ENCODE peak calls at places on chromosomes 13 and 19, in five cellular contexts. A is spleen, R is thoracic aorta, N is neural progenitor cell, J is transverse colon. T is an unnamed sample.

GRCh38 chr13:84607614-84608013 is 725.3 kb upstream of the SLITRK1 start:
- DNase-seq in A (no peak), J (no peak), R (peak), N (no peak), T (no peak)

GRCh38 chr19:55626350-55626749 is 2.0 kb upstream of the ZNF784 start:
- DNase-seq in N (no peak), R (no peak), A (no peak), J (no peak), T (no peak)

GRCh38 chr19:4721196-4721595 is 2.4 kb downstream of the DPP9 start:
- DNase-seq in N (no peak), J (no peak), A (no peak), R (no peak), T (no peak)

GRCh38 chr19:46753420-46754155 is 7.3 kb upstream of the STRN4 start:
- DNase-seq in N (peak), J (peak), R (no peak), A (peak), T (no peak)

GRCh38 chr19:29785955-29786589 is 25.7 kb upstream of the CCNE1 start:
- DNase-seq in N (no peak), J (no peak), R (no peak), A (no peak), T (no peak)

GRCh38 chr13:80454245-80454644 is 113.3 kb upstream of the SPRY2 start:
- DNase-seq in R (no peak), J (no peak), N (no peak), A (no peak), T (no peak)

GRCh38 chr19:2371656-2372055 is 11.6 kb downstream of the TMPRSS9 start:
- DNase-seq in N (no peak), R (no peak), J (no peak), A (no peak), T (no peak)

GRCh38 chr19:12783849-12784393 is 7.4 kb upstream of the JUNB start:
- DNase-seq in J (peak), R (no peak), A (peak), N (no peak), T (peak)

GRCh38 chr19:54399189-54399588 is 16.1 kb upstream of the TTYH1 start:
- DNase-seq in A (no peak), R (no peak), J (no peak), N (no peak), T (peak)

GRCh38 chr13:21435231-21435630 is 23.9 kb downstream of the ZDHHC20 start:
- DNase-seq in A (no peak), N (no peak), J (no peak), R (no peak), T (no peak)

GRCh38 chr13:97340399-97340798 is 93.6 kb upstream of the RAP2A start:
- DNase-seq in J (no peak), R (no peak), N (no peak), A (no peak), T (no peak)

GRCh38 chr13:98476538-98476966 is 100.4 kb downstream of the STK24 start:
- DNase-seq in N (no peak), R (no peak), J (peak), A (peak), T (no peak)

GRCh38 chr19:372306-372890 is 27.8 kb upstream of the MIER2 start:
- DNase-seq in J (no peak), R (no peak), N (no peak), A (peak), T (no peak)

GRCh38 chr13:100887729-100888151 is 213.1 kb upstream of the TMTC4 start:
- DNase-seq in A (no peak), N (no peak), R (no peak), J (no peak), T (no peak)

GRCh38 chr13:50318887-50319286 is 303.6 kb downstream of the KCNRG start:
- DNase-seq in J (no peak), A (no peak), R (no peak), N (peak), T (no peak)

GRCh38 chr19:33175886-33176669 is 18.1 kb upstream of the LRP3 start:
- DNase-seq in J (no peak), N (peak), A (peak), R (no peak), T (no peak)

GRCh38 chr13:110965038-110965754 is 50.3 kb upstream of the ANKRD10 start:
- DNase-seq in J (no peak), R (no peak), A (no peak), N (no peak), T (no peak)
- H3K27ac ChIP-seq in J (peak), R (no peak), A (no peak), N (no peak), T (no peak)

DNA sequence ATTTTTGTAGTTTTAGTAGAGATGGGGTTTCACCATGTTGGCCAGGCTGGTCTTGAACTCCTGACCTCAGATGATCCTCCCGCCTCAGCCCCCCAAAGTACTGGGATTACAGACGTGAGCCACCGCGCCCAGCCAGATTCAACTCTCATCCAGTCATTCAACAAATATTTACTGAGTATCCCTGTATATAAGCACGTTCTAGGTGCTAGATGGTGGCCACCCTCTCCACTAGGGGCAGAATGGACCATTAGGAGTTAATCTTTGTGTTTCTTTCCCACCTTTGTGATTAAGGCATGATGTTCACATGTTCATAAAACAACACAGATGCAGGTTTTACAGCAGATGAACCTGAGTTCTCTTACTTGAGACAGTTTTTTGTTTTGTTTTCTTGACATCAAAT is 7.3 kb downstream of the SHKBP1 start:
- DNase-seq in A (peak), N (no peak), R (no peak), J (no peak), T (no peak)
- TF ChIP-seq CTCF in A (no peak), N (peak), R (no peak), J (no peak), T (no peak)

GRCh38 chr19:39677931-39678889 is 22.5 kb downstream of the LGALS16 start:
- DNase-seq in R (no peak), A (no peak), J (no peak), N (no peak), T (peak)
- H3K27ac ChIP-seq in R (no peak), A (peak), J (no peak), N (no peak), T (peak)

GRCh38 chr19:51394045-51394836 is 3.9 kb upstream of the C19orf84 start:
- DNase-seq in J (peak), A (peak), R (peak), N (peak), T (peak)
- TF ChIP-seq CTCF in J (no peak), A (peak), R (no peak), N (no peak), T (no peak)

DNA sequence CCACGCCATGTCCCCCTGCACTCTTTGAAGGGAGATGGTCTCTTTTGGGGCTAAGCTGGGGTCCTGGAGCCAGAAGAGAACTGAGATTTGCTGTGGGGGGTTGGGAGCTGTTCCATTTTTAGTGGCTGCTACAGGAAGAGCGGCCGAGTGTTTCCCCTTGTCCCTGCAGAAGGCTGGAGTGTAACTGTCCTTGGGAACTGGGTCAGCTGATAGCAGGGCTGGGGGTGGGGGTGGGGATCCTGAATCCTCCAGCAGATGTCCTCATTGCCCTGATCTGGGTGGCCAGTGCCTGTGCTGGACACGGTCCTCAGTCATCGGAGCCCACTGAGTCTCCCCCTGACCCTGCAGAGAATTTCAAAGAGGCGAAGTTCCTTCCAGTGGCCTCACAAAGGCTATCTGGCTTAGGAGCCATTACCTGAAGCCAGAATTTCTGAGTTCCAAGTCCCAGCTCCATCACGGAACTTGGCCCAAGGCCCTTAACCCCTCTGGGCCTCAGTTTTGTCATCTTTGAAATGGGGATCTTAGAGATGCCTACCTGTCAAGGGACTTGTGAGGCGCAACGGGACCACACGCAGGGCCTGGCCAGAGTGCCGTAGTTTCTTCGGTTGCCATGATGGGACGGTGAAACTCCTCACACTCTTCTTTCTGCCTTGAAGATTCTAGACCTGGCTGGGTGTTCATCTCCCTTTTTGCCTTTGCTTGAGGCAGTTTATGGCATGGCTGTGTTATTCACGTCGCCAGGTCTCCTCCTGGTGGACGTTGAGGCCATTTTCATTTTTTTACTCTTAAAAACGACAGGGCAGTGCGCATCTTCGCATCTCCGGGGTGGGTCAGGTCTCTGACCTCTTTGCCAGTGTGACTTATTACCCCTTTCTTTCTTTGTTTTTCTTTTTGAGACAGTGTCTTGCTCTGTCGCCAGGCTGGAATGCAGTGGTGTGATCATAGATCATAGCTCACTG is 51.9 kb downstream of the DNM2 start:
- DNase-seq in N (peak), A (no peak), R (no peak), J (peak), T (no peak)
- H3K27ac ChIP-seq in N (peak), A (peak), R (peak), J (peak), T (peak)

GRCh38 chr13:90880790-90881189 is 466.7 kb upstream of the MIR17HG start:
- DNase-seq in J (no peak), R (no peak), A (no peak), N (no peak), T (no peak)

GRCh38 chr13:90882551-90882950 is 464.9 kb upstream of the MIR17HG start:
- DNase-seq in J (no peak), A (peak), N (no peak), R (no peak), T (no peak)

GRCh38 chr13:90884066-90884465 is 463.4 kb upstream of the MIR17HG start:
- DNase-seq in A (no peak), R (no peak), J (no peak), N (no peak), T (no peak)

DNA sequence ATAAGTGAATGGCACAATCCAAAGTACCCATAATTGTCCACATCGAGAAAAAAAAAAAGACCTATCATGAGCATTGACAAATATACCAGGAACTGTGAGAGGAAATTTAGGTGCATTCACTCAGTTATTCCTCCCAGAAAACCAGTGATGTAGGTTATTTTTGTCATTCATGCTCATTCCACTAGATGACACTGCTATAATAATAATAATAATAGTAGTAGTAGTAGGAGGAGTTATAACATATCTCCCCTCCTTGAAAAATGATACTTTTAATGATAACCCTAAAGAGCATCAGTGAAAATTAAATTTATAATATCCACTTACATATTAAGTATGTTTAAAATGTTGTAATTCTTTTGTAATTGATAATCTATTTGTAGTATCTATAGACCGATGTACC is 463.9 kb upstream of the MIR17HG start:
- DNase-seq in J (no peak), R (no peak), A (no peak), N (no peak), T (no peak)
- TF ChIP-seq CTCF in J (no peak), R (no peak), A (no peak), N (no peak), T (no peak)

T was measured in breast epithelium.